ENCODE peak calls at places on chromosomes 16 and 17, in four cellular contexts. One of them, this sample, is unnamed.

GRCh38 chr16:54473201-54473993 is 186.8 kb upstream of the IRX3 start:
- DNase-seq in K562: no peak
- DNase-seq in HepG2: no peak
- DNase-seq in GM12878: no peak
- DNase-seq in this sample: no peak

GRCh38 chr16:49055824-49056545 is 225.7 kb downstream of the CBLN1 start:
- DNase-seq in GM12878: no peak
- DNase-seq in K562: no peak
- DNase-seq in HepG2: no peak
- DNase-seq in this sample: no peak

GRCh38 chr17:74814453-74814852 is 38.3 kb upstream of the NAT9 start:
- DNase-seq in K562: no peak
- DNase-seq in HepG2: no peak
- DNase-seq in GM12878: no peak
- DNase-seq in this sample: no peak

GRCh38 chr17:63274156-63274555 is 171.9 kb downstream of the CYB561 start:
- DNase-seq in K562: no peak
- DNase-seq in GM12878: no peak
- DNase-seq in HepG2: no peak
- DNase-seq in this sample: no peak

GRCh38 chr16:72960101-72960500 is 87.8 kb downstream of the ZFHX3 start:
- DNase-seq in HepG2: no peak
- DNase-seq in K562: no peak
- DNase-seq in GM12878: no peak
- DNase-seq in this sample: no peak

GRCh38 chr16:71647391-71647790 is 21.4 kb downstream of the MARVELD3 start:
- DNase-seq in HepG2: no peak
- DNase-seq in K562: no peak
- DNase-seq in GM12878: no peak
- DNase-seq in this sample: no peak

GRCh38 chr16:68526143-68526781 is 12.8 kb upstream of the ZFP90 start:
- DNase-seq in HepG2: peak; percentile 90
- DNase-seq in K562: no peak
- DNase-seq in GM12878: no peak
- DNase-seq in this sample: no peak

GRCh38 chr17:81322271-81323082 is 27.4 kb upstream of the SLC38A10 start:
- DNase-seq in K562: peak; percentile 98
- DNase-seq in GM12878: no peak
- DNase-seq in HepG2: peak; percentile 78
- DNase-seq in this sample: no peak

GRCh38 chr17:83080641-83081560 is 1.5 kb downstream of the METRNL start:
- DNase-seq in HepG2: no peak
- DNase-seq in K562: peak; percentile 53
- DNase-seq in GM12878: no peak
- DNase-seq in this sample: no peak

GRCh38 chr16:67528222-67528869 is at the start of gene RIPOR1:
- DNase-seq in K562: peak; percentile 94
- DNase-seq in GM12878: no peak
- DNase-seq in HepG2: peak; percentile 45
- DNase-seq in this sample: peak; percentile 67

GRCh38 chr16:88528902-88529318 is 41.3 kb upstream of the ZC3H18 start:
- DNase-seq in HepG2: no peak
- DNase-seq in K562: no peak
- DNase-seq in GM12878: no peak
- DNase-seq in this sample: no peak

GRCh38 chr17:41491476-41491875 is 1.8 kb upstream of the KRT36 start:
- DNase-seq in HepG2: no peak
- DNase-seq in K562: no peak
- DNase-seq in GM12878: no peak
- DNase-seq in this sample: no peak

GRCh38 chr17:45425125-45425983 is 7.3 kb downstream of the ARHGAP27 start:
- DNase-seq in K562: peak; percentile 72
- DNase-seq in HepG2: peak; percentile 99
- DNase-seq in GM12878: no peak
- DNase-seq in this sample: peak; percentile 82

GRCh38 chr17:40886090-40886489 is 1.0 kb upstream of the KRT20 start:
- DNase-seq in HepG2: no peak
- DNase-seq in K562: no peak
- DNase-seq in GM12878: no peak
- DNase-seq in this sample: no peak

GRCh38 chr16:83200005-83200779 is 573.4 kb downstream of the CDH13 start:
- DNase-seq in GM12878: no peak
- DNase-seq in K562: no peak
- DNase-seq in HepG2: no peak
- DNase-seq in this sample: no peak

GRCh38 chr17:34665803-34666763 is 86.7 kb downstream of the TMEM132E start:
- DNase-seq in HepG2: no peak
- DNase-seq in GM12878: no peak
- DNase-seq in K562: no peak
- DNase-seq in this sample: peak; percentile 66

GRCh38 chr17:59521465-59522126 is 43.8 kb upstream of the DHX40 start:
- DNase-seq in HepG2: peak; percentile 74
- DNase-seq in GM12878: peak; percentile 19
- DNase-seq in K562: peak; percentile 85
- DNase-seq in this sample: peak; percentile 38

GRCh38 chr17:21215935-21216334 is 2.0 kb upstream of the TMEM11 start:
- DNase-seq in K562: peak; percentile 39
- DNase-seq in HepG2: no peak
- DNase-seq in GM12878: no peak
- DNase-seq in this sample: no peak

GRCh38 chr16:1309888-1310831 is 724 bp downstream of the UBE2I start:
- DNase-seq in GM12878: no peak
- DNase-seq in HepG2: no peak
- DNase-seq in K562: peak; percentile 67
- DNase-seq in this sample: no peak

DNA sequence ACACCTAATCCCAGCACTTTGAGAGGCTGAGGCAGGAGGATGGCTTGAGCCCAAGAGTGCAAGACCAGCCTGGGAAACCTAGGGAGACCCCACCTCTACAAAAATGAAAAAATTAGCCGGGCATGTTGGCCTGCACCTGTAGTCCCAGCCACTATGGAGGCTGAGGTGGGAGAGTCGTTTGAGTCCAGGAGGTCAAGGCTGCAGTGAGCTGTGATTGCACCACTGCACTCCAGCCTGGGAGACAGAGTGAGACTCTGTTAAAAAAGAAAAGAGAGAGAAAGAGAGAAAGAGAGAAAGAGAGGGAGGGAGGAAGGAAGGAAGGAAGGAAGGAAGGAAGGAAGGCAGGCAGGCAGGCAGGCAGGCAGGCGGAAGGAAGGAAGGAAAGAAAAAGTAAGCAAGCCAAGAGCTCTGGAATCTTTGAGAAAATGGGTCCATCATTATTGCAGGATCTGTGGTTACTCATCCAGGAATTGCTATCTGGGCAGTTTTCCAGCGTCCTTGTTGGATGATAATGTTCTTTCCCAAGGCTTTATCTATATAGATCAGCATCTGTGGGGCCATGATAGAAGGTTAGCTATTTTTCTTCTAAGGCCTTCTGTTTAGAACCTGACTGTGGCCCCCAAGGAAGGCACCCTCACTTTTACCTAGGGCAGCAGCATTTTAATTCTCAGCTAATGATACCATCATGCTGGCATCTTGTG is 533.2 kb upstream of the CDH5 start:
- DNase-seq in K562: no peak
- DNase-seq in HepG2: no peak
- DNase-seq in GM12878: no peak
- DNase-seq in this sample: no peak
- TF ChIP-seq USF2 in K562: no peak
- TF ChIP-seq USF2 in HepG2: no peak
- TF ChIP-seq USF2 in GM12878: no peak
- TF ChIP-seq USF2 in this sample: no peak

GRCh38 chr16:2671741-2672140 is 10.6 kb upstream of the KCTD5 start:
- DNase-seq in HepG2: no peak
- DNase-seq in K562: no peak
- DNase-seq in GM12878: no peak
- DNase-seq in this sample: no peak
- TF ChIP-seq TAF1 in HepG2: no peak
- TF ChIP-seq TAF1 in K562: no peak
- TF ChIP-seq TAF1 in GM12878: no peak
- TF ChIP-seq TAF1 in this sample: no peak

DNA sequence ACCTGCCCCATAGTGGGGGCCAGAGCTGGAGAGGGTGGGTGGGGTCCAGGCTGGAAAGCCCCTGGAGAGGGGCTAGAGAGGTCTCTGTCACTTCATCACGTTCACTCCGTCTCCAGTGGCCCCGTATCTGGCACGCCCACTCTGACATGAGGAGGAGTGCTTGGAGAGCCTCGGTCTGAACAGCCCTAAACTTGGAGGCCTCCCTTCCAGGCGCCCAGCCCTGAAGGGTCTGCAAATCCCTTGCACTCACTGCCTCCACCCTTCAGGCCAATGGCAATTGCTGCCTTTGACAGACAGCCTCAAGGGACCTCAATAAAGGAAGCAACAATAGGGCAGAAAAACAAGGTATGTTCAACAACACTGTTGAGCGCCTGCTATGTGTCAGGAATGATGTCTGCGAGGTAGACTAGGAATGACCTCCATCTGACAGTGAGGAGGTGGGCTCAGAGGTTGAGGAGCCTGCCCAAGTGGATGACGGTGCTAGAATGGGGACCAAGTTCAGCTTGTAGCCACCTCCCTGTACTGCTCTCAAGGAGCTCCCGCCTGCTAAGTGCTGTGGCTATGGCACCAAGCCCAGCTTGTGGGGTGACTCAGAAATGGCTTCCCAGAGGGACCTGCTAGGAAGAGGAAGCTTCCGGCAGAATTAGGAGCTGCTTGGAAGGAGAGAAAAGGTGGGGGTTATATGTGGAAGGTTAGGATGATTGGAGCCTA is 2.9 kb upstream of the EPX start:
- DNase-seq in HepG2: no peak
- DNase-seq in K562: peak; percentile 37
- DNase-seq in GM12878: no peak
- DNase-seq in this sample: no peak
- TF ChIP-seq SP1 in HepG2: no peak
- TF ChIP-seq SP1 in K562: no peak
- TF ChIP-seq SP1 in GM12878: no peak
- TF ChIP-seq SP1 in this sample: no peak

DNA sequence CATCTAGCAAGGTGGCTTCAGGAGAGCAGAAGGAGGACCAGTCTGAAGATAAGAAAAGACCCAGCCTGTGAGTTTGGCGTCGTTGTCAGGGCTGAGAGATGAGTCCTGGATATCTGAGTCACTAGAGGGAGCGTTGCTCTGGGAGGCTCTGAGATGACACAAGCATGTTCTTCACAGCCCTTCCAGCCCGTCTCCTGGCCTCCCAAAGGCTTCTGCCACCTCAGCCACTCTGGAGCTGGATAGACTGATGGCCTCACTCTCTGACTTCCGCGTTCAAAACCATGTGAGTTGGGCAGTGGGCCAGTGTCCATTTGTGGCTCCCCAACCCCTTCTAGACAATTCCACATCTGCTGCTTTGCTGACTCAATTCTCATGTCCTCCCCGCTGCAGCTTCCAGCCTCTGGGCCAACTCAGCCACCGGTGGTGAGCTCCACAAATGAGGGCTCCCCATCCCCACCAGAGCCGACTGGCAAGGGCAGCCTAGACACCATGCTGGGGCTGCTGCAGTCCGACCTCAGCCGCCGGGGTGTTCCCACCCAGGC is 2.3 kb downstream of the TGFB1I1 start:
- DNase-seq in GM12878: no peak
- DNase-seq in HepG2: no peak
- DNase-seq in K562: peak; percentile 68
- DNase-seq in this sample: no peak
- TF ChIP-seq USF2 in GM12878: no peak
- TF ChIP-seq USF2 in HepG2: no peak
- TF ChIP-seq USF2 in K562: no peak
- TF ChIP-seq USF2 in this sample: no peak

This sample was measured in H1.